ENCODE peak calls at places on chromosomes 2 and 18, in nine cellular contexts. V, A, Q, Z, F, C, R, H and I are unnamed samples.

GRCh38 chr2:12330916-12331315 is 385.8 kb upstream of the TRIB2 start:
- DNase-seq in V (no peak), A (no peak), Q (no peak), Z (no peak), F (no peak), C (no peak), R (no peak), H (no peak), I (no peak)

GRCh38 chr18:31819106-31819924 is 58.6 kb upstream of the SLC25A52 start:
- DNase-seq in V (no peak), A (peak; percentile 26), Q (no peak), Z (no peak), F (no peak), C (no peak), R (no peak), H (no peak), I (peak; percentile 52)

GRCh38 chr2:181790716-181791649 is 100.5 kb upstream of the ITPRID2 start:
- DNase-seq in V (peak; percentile 50), A (no peak), Q (no peak), Z (peak; percentile 4), F (no peak), C (no peak), R (no peak), H (peak; percentile 12), I (peak; percentile 99)

GRCh38 chr2:17752281-17752680 is 1.3 kb downstream of the SMC6 start:
- DNase-seq in V (no peak), A (peak; percentile 44), Q (no peak), Z (no peak), F (no peak), C (no peak), R (no peak), H (no peak), I (peak; percentile 18)

GRCh38 chr2:164560181-164560792 is 61.0 kb downstream of the GRB14 start:
- DNase-seq in V (peak; percentile 23), A (peak; percentile 13), Q (no peak), Z (no peak), F (no peak), C (no peak), R (no peak), H (no peak), I (peak; percentile 67)

GRCh38 chr18:28736223-28736622 is 559.3 kb upstream of the CDH2 start:
- DNase-seq in V (no peak), A (no peak), Q (no peak), Z (no peak), F (no peak), C (no peak), R (no peak), H (no peak), I (no peak)

GRCh38 chr2:119808516-119809147 is 48.9 kb downstream of the PTPN4 start:
- DNase-seq in V (no peak), A (no peak), Q (no peak), Z (no peak), F (no peak), C (no peak), R (no peak), H (no peak), I (peak; percentile 49)

GRCh38 chr2:161384864-161385263 is 31.2 kb upstream of the TBR1 start:
- DNase-seq in V (no peak), A (no peak), Q (no peak), Z (no peak), F (no peak), C (no peak), R (no peak), H (no peak), I (no peak)

GRCh38 chr2:186848873-186849578 is at the start of gene ZSWIM2:
- DNase-seq in V (no peak), A (peak; percentile 8), Q (no peak), Z (peak; percentile 1), F (no peak), C (peak; percentile 70), R (no peak), H (no peak), I (peak; percentile 54)

GRCh38 chr2:180655393-180655792 is 325.0 kb upstream of the UBE2E3 start:
- DNase-seq in V (no peak), A (no peak), Q (no peak), Z (no peak), F (no peak), C (no peak), R (no peak), H (no peak), I (no peak)

GRCh38 chr2:156800781-156801366 is 364.7 kb downstream of the GPD2 start:
- DNase-seq in V (no peak), A (no peak), Q (no peak), Z (no peak), F (no peak), C (no peak), R (no peak), H (no peak), I (no peak)

GRCh38 chr2:54459037-54459441 is 2.9 kb downstream of the SPTBN1 start:
- DNase-seq in V (no peak), A (no peak), Q (no peak), Z (no peak), F (no peak), C (no peak), R (no peak), H (no peak), I (peak; percentile 55)

GRCh38 chr2:62663443-62663842 is 42.1 kb upstream of the EHBP1 start:
- DNase-seq in V (no peak), A (no peak), Q (no peak), Z (no peak), F (no peak), C (no peak), R (no peak), H (no peak), I (peak; percentile 14)

GRCh38 chr2:200475795-200476194 is 34.1 kb downstream of the KCTD18 start:
- DNase-seq in V (no peak), A (no peak), Q (no peak), Z (no peak), F (no peak), C (no peak), R (no peak), H (no peak), I (no peak)

GRCh38 chr18:9629709-9630108 is 15.3 kb upstream of the PPP4R1 start:
- DNase-seq in V (no peak), A (no peak), Q (no peak), Z (no peak), F (no peak), C (no peak), R (no peak), H (no peak), I (no peak)

GRCh38 chr2:45131587-45131986 is 122.3 kb upstream of the SIX2 start:
- DNase-seq in V (no peak), A (no peak), Q (no peak), Z (no peak), F (no peak), C (no peak), R (no peak), H (no peak), I (no peak)

GRCh38 chr2:160353166-160353565 is 140.4 kb downstream of the RBMS1 start:
- DNase-seq in V (peak; percentile 24), A (peak; percentile 44), Q (no peak), Z (no peak), F (no peak), C (no peak), R (no peak), H (peak; percentile 20), I (peak; percentile 38)

GRCh38 chr18:49041677-49042570 is 91.2 kb upstream of the SMAD7 start:
- DNase-seq in V (peak; percentile 70), A (peak; percentile 46), Q (no peak), Z (peak; percentile 38), F (peak; percentile 36), C (no peak), R (peak; percentile 32), H (peak; percentile 47), I (peak; percentile 52)

GRCh38 chr2:12325806-12326205 is 390.9 kb upstream of the TRIB2 start:
- DNase-seq in V (no peak), A (no peak), Q (no peak), Z (no peak), F (no peak), C (no peak), R (no peak), H (no peak), I (peak; percentile 70)

GRCh38 chr18:75384144-75384543 is 43.4 kb downstream of the SMIM21 start:
- DNase-seq in V (no peak), A (no peak), Q (no peak), Z (no peak), F (no peak), C (no peak), R (no peak), H (no peak), I (no peak)

GRCh38 chr2:85394256-85394655 is 15.9 kb downstream of the CAPG start:
- DNase-seq in V (no peak), A (no peak), Q (no peak), Z (no peak), F (no peak), C (no peak), R (no peak), H (no peak), I (no peak)

GRCh38 chr18:55384551-55385275 is 203.3 kb downstream of the TCF4 start:
- DNase-seq in V (peak; percentile 11), A (peak; percentile 62), Q (no peak), Z (no peak), F (no peak), C (peak; percentile 22), R (no peak), H (no peak), I (peak; percentile 67)

GRCh38 chr2:100114011-100114433 is 28.4 kb downstream of the AFF3 start:
- DNase-seq in V (no peak), A (peak; percentile 66), Q (no peak), Z (no peak), F (no peak), C (no peak), R (no peak), H (no peak), I (no peak)

GRCh38 chr18:12092398-12093229 is 1.0 kb upstream of the ANKRD62 start:
- DNase-seq in V (peak; percentile 73), A (no peak), Q (no peak), Z (no peak), F (no peak), C (no peak), R (no peak), H (no peak), I (no peak)

GRCh38 chr18:3869848-3870247 is 419.9 kb downstream of the TGIF1 start:
- DNase-seq in V (peak; percentile 7), A (no peak), Q (no peak), Z (no peak), F (no peak), C (no peak), R (no peak), H (no peak), I (peak; percentile 68)

GRCh38 chr2:183093857-183094657 is 15.5 kb downstream of the DUSP19 start:
- DNase-seq in V (no peak), A (no peak), Q (no peak), Z (no peak), F (no peak), C (no peak), R (no peak), H (no peak), I (peak; percentile 18)

GRCh38 chr2:189896809-189897208 is 112.6 kb downstream of the PMS1 start:
- DNase-seq in V (no peak), A (no peak), Q (no peak), Z (no peak), F (no peak), C (no peak), R (no peak), H (no peak), I (no peak)

GRCh38 chr2:195451160-195451559 is 205.9 kb upstream of the SLC39A10 start:
- DNase-seq in V (no peak), A (no peak), Q (no peak), Z (no peak), F (no peak), C (no peak), R (no peak), H (no peak), I (no peak)

GRCh38 chr2:54409752-54410151 is 46.4 kb upstream of the SPTBN1 start:
- DNase-seq in V (no peak), A (no peak), Q (no peak), Z (no peak), F (no peak), C (peak; percentile 14), R (no peak), H (no peak), I (no peak)

GRCh38 chr2:197591706-197592072 is 75.8 kb downstream of the MOB4 start:
- DNase-seq in V (no peak), A (no peak), Q (no peak), Z (no peak), F (no peak), C (no peak), R (no peak), H (no peak), I (no peak)

GRCh38 chr18:61690418-61691138 is 202.2 kb downstream of the RNF152 start:
- DNase-seq in V (no peak), A (no peak), Q (no peak), Z (no peak), F (no peak), C (no peak), R (no peak), H (no peak), I (no peak)